ENCODE peak calls at places on chromosome 4, in seven cellular contexts. D is GM12891, B is posterior vena cava, Y is endothelial cell, R is NCI-H510A treated with DMSO at 0.1 percent for 48 hours, N is AG09319, O is COLO829. C is an unnamed sample.

GRCh38 chr4:52936729-52937128 is 74.6 kb downstream of the RASL11B start:
- DNase-seq in D (no peak), B (no peak), Y (no peak), R (peak), N (no peak), O (no peak), C (no peak)

GRCh38 chr4:128516568-128516967 is 229.0 kb upstream of the PGRMC2 start:
- DNase-seq in D (no peak), B (no peak), Y (no peak), R (no peak), N (peak), O (no peak), C (no peak)

GRCh38 chr4:150591284-150591874 is 9.4 kb downstream of the MAB21L2 start:
- DNase-seq in D (no peak), B (no peak), Y (no peak), R (peak), N (no peak), O (no peak), C (peak)

GRCh38 chr4:65623509-65623908 is 46.8 kb downstream of the EPHA5 start:
- DNase-seq in D (no peak), B (no peak), Y (no peak), R (no peak), N (no peak), O (no peak), C (peak)

GRCh38 chr4:90060039-90060438 is 67.2 kb upstream of the CCSER1 start:
- DNase-seq in D (no peak), B (no peak), Y (no peak), R (no peak), N (no peak), O (no peak), C (no peak)

GRCh38 chr4:22203436-22204011 is 255.0 kb upstream of the KCNIP4 start:
- DNase-seq in D (no peak), B (no peak), Y (no peak), R (no peak), N (no peak), O (no peak), C (no peak)

GRCh38 chr4:41072021-41072777 is 142.1 kb downstream of the APBB2 start:
- DNase-seq in D (no peak), B (no peak), Y (no peak), R (peak), N (no peak), O (no peak), C (peak)

GRCh38 chr4:68375667-68376559 is 26.0 kb upstream of the YTHDC1 start:
- DNase-seq in D (peak), B (no peak), Y (peak), R (peak), N (peak), O (peak), C (peak)

GRCh38 chr4:165537028-165537648 is 158.3 kb downstream of the CPE start:
- DNase-seq in D (peak), B (no peak), Y (peak), R (peak), N (peak), O (peak), C (peak)

GRCh38 chr4:175850240-175850639 is 38.2 kb upstream of the GPM6A start:
- DNase-seq in D (no peak), B (no peak), Y (no peak), R (no peak), N (no peak), O (no peak), C (no peak)

GRCh38 chr4:57013529-57014120 is 34.9 kb downstream of the POLR2B start:
- DNase-seq in D (no peak), B (no peak), Y (no peak), R (no peak), N (no peak), O (no peak), C (no peak)

GRCh38 chr4:8559524-8560264 is 20.5 kb upstream of the GPR78 start:
- DNase-seq in D (no peak), B (peak), Y (no peak), R (no peak), N (no peak), O (no peak), C (no peak)

C was measured in SK-MEL-5.